ENCODE peak calls at places on chromosomes 11 and 22, in seven cellular contexts. Z is stimulated activated CD4-positive, alpha-beta T cell treated with anti-CD3 and anti-CD28 coated beads, Interleukin-12 subunit alpha, Interleukin-12 subunit beta, amount 100 ng/mL, for 48 hours; G is Right ventricle myocardium superior; S is adrenal gland; V is fibroblast of the aortic adventitia; Y is adipocyte; W is NCI-H2081. K is an unnamed sample.

GRCh38 chr11:125923012-125923579 is 18.8 kb downstream of the DDX25 start:
- DNase-seq in Z (peak), G (peak), S (peak), V (peak), Y (peak), W (peak), K (peak)

GRCh38 chr11:47332791-47333525 is 19.5 kb downstream of the MYBPC3 start:
- DNase-seq in Z (no peak), G (no peak), S (no peak), V (no peak), Y (no peak), W (no peak), K (no peak)

GRCh38 chr11:65648997-65649491 is 11.1 kb downstream of the SIPA1 start:
- DNase-seq in Z (no peak), G (no peak), S (peak), V (no peak), Y (no peak), W (no peak), K (no peak)

GRCh38 chr11:85826096-85826855 is 15.3 kb upstream of the SYTL2 start:
- DNase-seq in Z (no peak), G (peak), S (peak), V (peak), Y (peak), W (no peak), K (no peak)

GRCh38 chr11:75802913-75803820 is 11.8 kb upstream of the UVRAG start:
- DNase-seq in Z (peak), G (peak), S (peak), V (peak), Y (peak), W (peak), K (peak)

GRCh38 chr11:27055065-27055682 is 14.6 kb downstream of the BBOX1 start:
- DNase-seq in Z (no peak), G (no peak), S (no peak), V (peak), Y (no peak), W (no peak), K (no peak)

GRCh38 chr11:120182790-120183491 is 27.9 kb upstream of the OAF start:
- DNase-seq in Z (no peak), G (peak), S (no peak), V (peak), Y (no peak), W (no peak), K (no peak)

GRCh38 chr11:67489203-67489859 is 6.5 kb downstream of the AIP start:
- DNase-seq in Z (no peak), G (no peak), S (no peak), V (no peak), Y (no peak), W (no peak), K (no peak)

GRCh38 chr11:61974766-61975631 is 7.6 kb upstream of the FTH1 start:
- DNase-seq in Z (no peak), G (no peak), S (no peak), V (peak), Y (no peak), W (no peak), K (no peak)

GRCh38 chr22:17370036-17370765 is 941 bp downstream of the CECR2 start:
- DNase-seq in Z (no peak), G (no peak), S (no peak), V (no peak), Y (no peak), W (no peak), K (no peak)

GRCh38 chr11:61071208-61071681 is 31.0 kb upstream of the CD5 start:
- DNase-seq in Z (no peak), G (no peak), S (no peak), V (no peak), Y (no peak), W (no peak), K (no peak)

GRCh38 chr22:20459152-20459542 is 21.5 kb upstream of the SCARF2 start:
- DNase-seq in Z (no peak), G (no peak), S (no peak), V (no peak), Y (no peak), W (no peak), K (no peak)

GRCh38 chr11:45371251-45371749 is 85.2 kb upstream of the SYT13 start:
- DNase-seq in Z (peak), G (peak), S (peak), V (peak), Y (peak), W (peak), K (no peak)

GRCh38 chr11:47099213-47099917 is 77.3 kb downstream of the ARFGAP2 start:
- DNase-seq in Z (no peak), G (no peak), S (no peak), V (peak), Y (peak), W (peak), K (no peak)

GRCh38 chr11:71948314-71949027 is 19.6 kb downstream of the RNF121 start:
- DNase-seq in Z (no peak), G (no peak), S (peak), V (peak), Y (no peak), W (no peak), K (no peak)

GRCh38 chr11:19419813-19420212 is 179.1 kb upstream of the E2F8 start:
- DNase-seq in Z (no peak), G (no peak), S (no peak), V (peak), Y (peak), W (no peak), K (no peak)

GRCh38 chr11:125180413-125181305 is 16.1 kb downstream of the PKNOX2 start:
- DNase-seq in Z (no peak), G (no peak), S (no peak), V (peak), Y (no peak), W (no peak), K (no peak)

K was measured in HL-60.